ENCODE peak calls at places on chromosomes 11 and 22, in four cellular contexts. One of them, this sample, is unnamed.

GRCh38 chr22:31800065-31800464 is 46.2 kb downstream of the DEPDC5 start:
- DNase-seq in HepG2: no peak
- DNase-seq in K562: no peak
- DNase-seq in GM12878: no peak
- DNase-seq in this sample: no peak

GRCh38 chr11:2428322-2428795 is 16.0 kb downstream of the TRPM5 start:
- DNase-seq in HepG2: peak
- DNase-seq in K562: peak
- DNase-seq in GM12878: no peak
- DNase-seq in this sample: peak

GRCh38 chr11:101862410-101863233 is 52.2 kb upstream of the CEP126 start:
- DNase-seq in HepG2: peak
- DNase-seq in K562: no peak
- DNase-seq in GM12878: no peak
- DNase-seq in this sample: peak

GRCh38 chr22:30324008-30324730 is 2.6 kb downstream of the TBC1D10A start:
- DNase-seq in HepG2: no peak
- DNase-seq in K562: no peak
- DNase-seq in GM12878: no peak
- DNase-seq in this sample: no peak

GRCh38 chr11:106695506-106695905 is 322.8 kb downstream of the GUCY1A2 start:
- DNase-seq in HepG2: no peak
- DNase-seq in K562: no peak
- DNase-seq in GM12878: no peak
- DNase-seq in this sample: no peak

GRCh38 chr11:92266821-92267220 is 42.2 kb downstream of the FAT3 start:
- DNase-seq in HepG2: peak
- DNase-seq in K562: no peak
- DNase-seq in GM12878: no peak
- DNase-seq in this sample: no peak

GRCh38 chr22:50527921-50528681 is 1.7 kb downstream of the TYMP start:
- DNase-seq in HepG2: no peak
- DNase-seq in K562: no peak
- DNase-seq in GM12878: no peak
- DNase-seq in this sample: no peak

GRCh38 chr11:69634590-69634989 is 6.4 kb upstream of the CCND1 start:
- DNase-seq in HepG2: no peak
- DNase-seq in K562: no peak
- DNase-seq in GM12878: no peak
- DNase-seq in this sample: no peak

GRCh38 chr11:122202951-122203456 is 87.0 kb upstream of the BLID start:
- DNase-seq in HepG2: peak
- DNase-seq in K562: peak
- DNase-seq in GM12878: no peak
- DNase-seq in this sample: peak

GRCh38 chr11:70428701-70429427 is 30.5 kb downstream of the CTTN start:
- DNase-seq in HepG2: no peak
- DNase-seq in K562: no peak
- DNase-seq in GM12878: no peak
- DNase-seq in this sample: no peak

GRCh38 chr11:112334381-112334780 is 73.7 kb upstream of the PLET1 start:
- DNase-seq in HepG2: no peak
- DNase-seq in K562: no peak
- DNase-seq in GM12878: no peak
- DNase-seq in this sample: no peak

GRCh38 chr11:29616611-29617010 is 400.2 kb downstream of the KCNA4 start:
- DNase-seq in HepG2: no peak
- DNase-seq in K562: no peak
- DNase-seq in GM12878: no peak
- DNase-seq in this sample: no peak

GRCh38 chr11:33320814-33321330 is 63.7 kb downstream of the HIPK3 start:
- DNase-seq in HepG2: no peak
- DNase-seq in K562: peak
- DNase-seq in GM12878: no peak
- DNase-seq in this sample: no peak

GRCh38 chr11:10414659-10415058 is 40.4 kb upstream of the AMPD3 start:
- DNase-seq in HepG2: no peak
- DNase-seq in K562: peak
- DNase-seq in GM12878: no peak
- DNase-seq in this sample: no peak

GRCh38 chr22:45980776-45981175 is 3.8 kb upstream of the WNT7B start:
- DNase-seq in HepG2: no peak
- DNase-seq in K562: no peak
- DNase-seq in GM12878: no peak
- DNase-seq in this sample: no peak

GRCh38 chr11:87223816-87224215 is 186.1 kb downstream of the TMEM135 start:
- DNase-seq in HepG2: no peak
- DNase-seq in K562: no peak
- DNase-seq in GM12878: no peak
- DNase-seq in this sample: no peak

GRCh38 chr22:36562261-36562835 is 33.4 kb upstream of the EIF3D start:
- DNase-seq in HepG2: no peak
- DNase-seq in K562: peak
- DNase-seq in GM12878: no peak
- DNase-seq in this sample: no peak

GRCh38 chr11:28043930-28044709 is 63.8 kb downstream of the KIF18A start:
- DNase-seq in HepG2: no peak
- DNase-seq in K562: no peak
- DNase-seq in GM12878: no peak
- DNase-seq in this sample: no peak

GRCh38 chr11:117144477-117145392 is 648 bp downstream of the PAFAH1B2 start:
- DNase-seq in HepG2: peak
- DNase-seq in K562: peak
- DNase-seq in GM12878: no peak
- DNase-seq in this sample: peak

DNA sequence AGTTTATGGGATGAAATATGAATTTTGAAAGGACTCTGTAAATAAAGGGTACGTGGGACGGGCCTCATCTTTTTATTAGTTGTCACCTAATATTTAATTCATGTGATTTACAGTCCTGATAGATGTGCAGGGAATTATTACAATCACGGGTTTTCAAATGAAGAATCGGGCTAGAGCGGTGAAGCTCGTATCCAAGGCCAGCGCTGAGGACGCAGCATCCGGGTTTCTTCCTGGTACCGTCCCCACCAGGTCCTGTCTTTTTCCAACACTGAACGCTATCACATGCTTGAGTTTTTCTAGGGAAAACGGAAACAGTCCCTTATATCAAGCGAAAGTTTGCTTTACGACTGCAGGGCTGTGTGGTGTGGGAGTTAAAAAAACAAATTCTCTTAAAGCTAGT is 787 bp downstream of the SMDT1 start:
- DNase-seq in HepG2: no peak
- DNase-seq in K562: peak
- DNase-seq in GM12878: no peak
- DNase-seq in this sample: peak
- TF ChIP-seq TARDBP in HepG2: no peak
- TF ChIP-seq TARDBP in K562: no peak
- TF ChIP-seq TARDBP in GM12878: no peak
- TF ChIP-seq TARDBP in this sample: no peak

GRCh38 chr11:56932572-56933235 is 56.0 kb upstream of the OR5AK2 start:
- DNase-seq in HepG2: peak
- DNase-seq in K562: peak
- DNase-seq in GM12878: no peak
- DNase-seq in this sample: no peak
- TF ChIP-seq TARDBP in HepG2: no peak
- TF ChIP-seq TARDBP in K562: no peak
- TF ChIP-seq TARDBP in GM12878: no peak
- TF ChIP-seq TARDBP in this sample: no peak

GRCh38 chr11:76822406-76822805 is 38.3 kb upstream of the ACER3 start:
- DNase-seq in HepG2: no peak
- DNase-seq in K562: no peak
- DNase-seq in GM12878: no peak
- DNase-seq in this sample: no peak

GRCh38 chr11:76825726-76826396 is 34.9 kb upstream of the ACER3 start:
- DNase-seq in HepG2: no peak
- DNase-seq in K562: peak
- DNase-seq in GM12878: no peak
- DNase-seq in this sample: no peak

GRCh38 chr11:76823481-76824028 is 37.2 kb upstream of the ACER3 start:
- DNase-seq in HepG2: peak
- DNase-seq in K562: peak
- DNase-seq in GM12878: no peak
- DNase-seq in this sample: peak

GRCh38 chr11:76824083-76824939 is 36.4 kb upstream of the ACER3 start:
- DNase-seq in HepG2: no peak
- DNase-seq in K562: peak
- DNase-seq in GM12878: no peak
- DNase-seq in this sample: no peak

GRCh38 chr11:76824980-76825725 is 35.6 kb upstream of the ACER3 start:
- DNase-seq in HepG2: no peak
- DNase-seq in K562: peak
- DNase-seq in GM12878: no peak
- DNase-seq in this sample: no peak
- TF ChIP-seq TARDBP in HepG2: no peak
- TF ChIP-seq TARDBP in K562: no peak
- TF ChIP-seq TARDBP in GM12878: no peak
- TF ChIP-seq TARDBP in this sample: no peak

GRCh38 chr11:12116425-12117032 is 6.1 kb downstream of the MICAL2 start:
- DNase-seq in HepG2: no peak
- DNase-seq in K562: peak
- DNase-seq in GM12878: no peak
- DNase-seq in this sample: no peak
- TF ChIP-seq TARDBP in HepG2: no peak
- TF ChIP-seq TARDBP in K562: peak
- TF ChIP-seq TARDBP in GM12878: no peak
- TF ChIP-seq TARDBP in this sample: no peak

This sample was measured in HEK293T.